ENCODE peak calls at places on chromosome 5, in ten cellular contexts. Z, Q, X, K, O, N, D, C, H and S are unnamed samples. For H3K9me3, the result is how much of the 10 kb centered on the place peaks cover.

GRCh38 chr5:32462618-32463017 is 18.1 kb upstream of the ZFR start:
- DNase-seq in Z (peak), Q (peak), X (peak), K (no peak), O (no peak), N (no peak), D (no peak), C (no peak), H (peak), S (no peak)

GRCh38 chr5:144469106-144469505 is 298.4 kb downstream of the KCTD16 start:
- DNase-seq in Z (no peak), Q (no peak), X (peak), K (no peak), O (no peak), N (no peak), D (no peak), C (no peak), H (no peak), S (no peak)

GRCh38 chr5:124401247-124402143 is 344.9 kb downstream of the ZNF608 start:
- DNase-seq in Z (no peak), Q (no peak), X (no peak), K (no peak), O (no peak), N (no peak), D (no peak), C (no peak), H (no peak), S (peak)

GRCh38 chr5:75037106-75037505 is 15.3 kb downstream of the GCNT4 start:
- DNase-seq in Z (no peak), Q (peak), X (peak), K (no peak), O (no peak), N (no peak), D (no peak), C (no peak), H (peak), S (no peak)

GRCh38 chr5:159178978-159179377 is 30.4 kb downstream of the RNF145 start:
- DNase-seq in Z (peak), Q (peak), X (peak), K (no peak), O (no peak), N (no peak), D (no peak), C (no peak), H (peak), S (no peak)

GRCh38 chr5:58490397-58491072 is 700 bp upstream of the GAPT start:
- DNase-seq in Z (no peak), Q (no peak), X (no peak), K (no peak), O (no peak), N (peak), D (no peak), C (no peak), H (no peak), S (no peak)

GRCh38 chr5:310516-310915 is 11.0 kb upstream of the AHRR start:
- DNase-seq in Z (no peak), Q (no peak), X (no peak), K (no peak), O (no peak), N (no peak), D (no peak), C (no peak), H (no peak), S (no peak)

GRCh38 chr5:17381926-17382325 is 116.1 kb upstream of the TAF11L2 start:
- DNase-seq in Z (no peak), Q (no peak), X (no peak), K (no peak), O (no peak), N (peak), D (no peak), C (peak), H (peak), S (no peak)

GRCh38 chr5:175162036-175162435 is 281.9 kb downstream of the DRD1 start:
- DNase-seq in Z (no peak), Q (no peak), X (peak), K (no peak), O (no peak), N (no peak), D (no peak), C (no peak), H (no peak), S (no peak)

GRCh38 chr5:129204525-129204924 is 110.0 kb downstream of the ISOC1 start:
- DNase-seq in Z (no peak), Q (no peak), X (peak), K (no peak), O (no peak), N (no peak), D (no peak), C (no peak), H (no peak), S (no peak)

GRCh38 chr5:157993201-157993600 is 134.3 kb upstream of the CLINT1 start:
- DNase-seq in Z (no peak), Q (no peak), X (no peak), K (no peak), O (no peak), N (no peak), D (no peak), C (no peak), H (no peak), S (no peak)

GRCh38 chr5:55535199-55535905 is 588 bp upstream of the PLPP1 start:
- DNase-seq in Z (no peak), Q (no peak), X (no peak), K (no peak), O (peak), N (no peak), D (no peak), C (no peak), H (no peak), S (no peak)

GRCh38 chr5:98796197-98796972 is 22.9 kb downstream of the RGMB start:
- DNase-seq in Z (peak), Q (peak), X (peak), K (peak), O (no peak), N (no peak), D (no peak), C (no peak), H (peak), S (no peak)

GRCh38 chr5:61071565-61071964 is 90.7 kb downstream of the SMIM15 start:
- DNase-seq in Z (no peak), Q (no peak), X (peak), K (no peak), O (no peak), N (no peak), D (no peak), C (no peak), H (no peak), S (no peak)

GRCh38 chr5:127909821-127910220 is 173.7 kb upstream of the SLC12A2 start:
- DNase-seq in Z (no peak), Q (no peak), X (no peak), K (no peak), O (no peak), N (no peak), D (no peak), C (no peak), H (no peak), S (no peak)

GRCh38 chr5:93874080-93874479 is 132.7 kb upstream of the POU5F2 start:
- DNase-seq in Z (peak), Q (no peak), X (peak), K (no peak), O (no peak), N (no peak), D (no peak), C (no peak), H (no peak), S (no peak)

GRCh38 chr5:2529371-2530100 is 221.9 kb downstream of the IRX2 start:
- DNase-seq in Z (no peak), Q (no peak), X (no peak), K (no peak), O (no peak), N (no peak), D (no peak), C (no peak), H (no peak), S (no peak)

GRCh38 chr5:40437452-40437861 is 242.3 kb upstream of the PTGER4 start:
- DNase-seq in Z (peak), Q (no peak), X (peak), K (no peak), O (no peak), N (no peak), D (no peak), C (no peak), H (peak), S (no peak)

DNA sequence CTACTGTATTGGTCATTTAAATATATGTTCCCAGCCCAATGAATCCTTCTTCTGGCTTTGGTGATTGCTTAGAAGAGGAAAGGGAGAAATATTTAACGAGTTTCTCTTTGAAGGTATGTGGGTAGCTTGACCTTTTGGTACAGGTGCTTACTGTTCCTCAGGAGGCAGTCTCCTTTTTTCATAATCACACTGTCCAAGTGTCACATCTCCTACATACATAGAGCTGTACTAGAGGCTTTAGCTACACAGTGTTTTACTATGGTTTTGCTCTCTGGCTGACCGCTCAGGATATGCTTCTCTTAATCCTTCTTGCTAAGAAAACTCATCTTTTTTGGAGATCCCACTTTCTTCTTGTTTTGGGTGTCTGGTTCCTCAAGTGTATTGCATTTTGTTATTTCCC is 6.9 kb downstream of the ERBIN start:
- DNase-seq in Z (no peak), Q (no peak), X (no peak), K (no peak), O (no peak), N (no peak), D (no peak), C (no peak), H (no peak), S (no peak)
- H3K9me3 ChIP-seq in Z (under half), Q (under half), X (under half), K (under half), O (under half), N (under half), D (under half), C (under half), H (under half), S (under half)

GRCh38 chr5:150901446-150901845 is 3.3 kb downstream of the ZNF300 start:
- DNase-seq in Z (no peak), Q (no peak), X (no peak), K (no peak), O (no peak), N (no peak), D (no peak), C (no peak), H (no peak), S (no peak)

DNA sequence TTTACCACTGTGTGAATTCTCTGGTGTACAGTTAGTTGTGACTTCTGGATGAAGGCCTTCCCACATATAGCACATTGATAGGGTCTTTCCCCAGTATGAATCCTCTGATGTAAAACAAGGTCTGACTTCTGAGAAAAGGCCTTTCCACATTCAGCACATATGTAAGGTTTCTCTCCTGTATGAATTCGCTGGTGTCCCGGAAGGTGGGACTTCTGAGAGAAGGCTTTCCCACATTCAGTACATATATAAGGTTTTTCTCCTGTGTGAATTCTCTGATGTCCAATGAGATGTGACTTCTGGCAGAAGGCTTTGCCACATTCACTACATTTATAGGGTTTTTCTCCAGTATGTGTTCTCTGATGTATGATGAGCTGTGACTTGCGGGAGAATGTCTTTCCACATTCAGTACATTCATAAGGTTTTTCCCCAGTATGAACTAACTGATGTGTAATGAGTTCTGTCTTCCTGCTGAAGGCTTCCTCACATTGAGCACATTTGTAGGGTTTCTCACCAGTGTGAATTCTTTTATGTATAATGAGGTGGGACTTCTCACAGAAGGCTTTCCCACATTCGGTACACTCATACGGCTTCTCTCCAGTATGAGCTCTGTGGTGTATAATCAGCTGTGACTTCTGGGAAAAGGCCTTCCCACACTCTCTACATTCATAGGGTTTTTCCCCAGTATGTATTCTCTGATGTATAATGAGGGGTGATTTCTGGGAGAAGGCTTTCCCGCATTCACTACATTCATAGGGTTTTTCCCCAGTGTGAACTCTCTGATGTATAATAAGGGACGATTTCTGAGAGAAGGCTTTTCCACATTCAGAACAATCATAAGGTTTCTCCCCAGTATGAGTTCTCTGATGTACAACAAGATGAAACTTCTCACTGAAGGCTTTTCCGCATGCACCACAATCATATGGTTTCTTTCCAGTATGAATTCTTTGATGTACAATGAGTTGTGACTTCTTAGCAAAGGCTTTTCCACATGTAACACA is 9.1 kb downstream of the ZNF300 start:
- DNase-seq in Z (no peak), Q (no peak), X (no peak), K (no peak), O (no peak), N (no peak), D (no peak), C (no peak), H (no peak), S (no peak)
- H3K9me3 ChIP-seq in Z (half or more), Q (half or more), X (under half), K (half or more), O (half or more), N (half or more), D (under half), C (under half), H (half or more), S (half or more)

DNA sequence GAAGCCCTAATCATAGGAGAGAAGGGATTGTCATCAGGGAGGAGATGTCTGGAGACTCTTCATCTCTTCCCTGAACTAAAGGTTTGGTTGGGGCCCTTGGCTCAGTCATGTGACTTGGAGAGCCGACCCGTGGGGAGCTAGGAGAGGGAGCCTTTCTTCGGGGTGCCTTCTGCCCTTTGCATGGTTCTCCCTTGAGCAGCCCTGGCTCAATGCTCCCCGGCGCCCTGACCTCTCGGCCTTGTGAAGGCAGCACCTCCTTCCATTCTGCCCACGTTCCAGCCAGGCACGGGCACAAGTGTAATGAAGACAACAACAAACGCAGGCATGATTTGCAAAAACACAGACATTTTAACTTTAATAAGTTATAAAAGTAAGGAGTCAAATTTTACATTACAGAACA is 50.4 kb downstream of the ZNF354C start:
- DNase-seq in Z (no peak), Q (no peak), X (no peak), K (no peak), O (peak), N (peak), D (no peak), C (no peak), H (no peak), S (peak)
- H3K9me3 ChIP-seq in Z (under half), Q (under half), X (under half), K (under half), O (under half), N (half or more), D (under half), C (under half), H (under half), S (half or more)

DNA sequence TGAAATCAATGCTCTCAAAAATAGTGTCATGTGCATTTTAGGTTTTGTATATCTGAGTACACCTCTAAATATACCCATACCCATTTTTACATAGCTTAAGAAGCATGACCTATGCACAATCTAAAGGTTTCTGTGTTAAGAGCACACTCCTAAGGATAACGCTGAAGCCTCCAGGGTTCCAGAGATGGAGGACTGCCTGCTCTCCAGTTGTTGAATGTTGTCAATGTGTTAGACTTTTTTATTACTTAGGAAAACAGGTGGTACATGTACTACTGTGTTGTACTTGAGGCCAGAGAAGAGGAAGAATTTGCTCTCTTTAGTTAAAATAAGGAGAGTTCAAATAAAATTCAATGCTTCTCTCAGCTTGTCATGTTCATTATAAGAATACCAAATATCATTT is 141.2 kb downstream of the EMB start:
- DNase-seq in Z (no peak), Q (no peak), X (no peak), K (no peak), O (no peak), N (no peak), D (no peak), C (no peak), H (no peak), S (no peak)
- H3K9me3 ChIP-seq in Z (under half), Q (under half), X (under half), K (under half), O (under half), N (under half), D (under half), C (under half), H (under half), S (under half)

DNA sequence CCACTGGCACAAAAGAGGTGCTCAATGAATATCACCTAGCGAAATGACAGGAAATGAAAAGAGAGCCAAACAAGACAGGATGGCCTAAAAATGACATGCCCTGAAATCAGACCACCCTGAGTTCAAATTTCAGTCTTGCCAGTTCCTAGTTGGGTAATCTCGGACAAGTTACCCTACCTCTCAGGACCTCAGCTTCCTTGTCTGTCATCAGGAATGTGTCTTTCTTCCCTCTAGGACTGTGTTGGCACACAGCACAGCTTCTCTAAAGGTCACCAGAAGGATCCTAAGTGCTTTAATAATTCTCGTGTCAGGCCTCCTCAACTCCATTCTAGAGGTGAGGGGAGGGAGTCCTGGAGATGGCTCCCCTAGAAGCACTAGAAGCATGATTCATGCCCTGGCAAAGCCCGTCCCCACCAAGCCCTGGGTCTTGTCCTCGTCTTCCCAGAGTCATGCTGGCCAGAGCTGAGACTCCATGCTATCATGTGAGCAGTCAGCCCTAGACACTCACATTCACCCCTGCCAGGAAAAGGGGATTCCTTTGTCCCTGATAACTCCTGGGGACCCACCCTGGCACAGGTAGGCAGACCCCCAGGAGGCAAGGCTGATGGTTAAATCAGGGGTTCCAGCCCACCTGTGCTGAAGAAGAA is 128.8 kb upstream of the HAND1 start:
- DNase-seq in Z (no peak), Q (no peak), X (no peak), K (no peak), O (no peak), N (no peak), D (no peak), C (no peak), H (no peak), S (no peak)
- H3K9me3 ChIP-seq in Z (under half), Q (under half), X (under half), K (under half), O (under half), N (under half), D (under half), C (under half), H (under half), S (under half)

DNA sequence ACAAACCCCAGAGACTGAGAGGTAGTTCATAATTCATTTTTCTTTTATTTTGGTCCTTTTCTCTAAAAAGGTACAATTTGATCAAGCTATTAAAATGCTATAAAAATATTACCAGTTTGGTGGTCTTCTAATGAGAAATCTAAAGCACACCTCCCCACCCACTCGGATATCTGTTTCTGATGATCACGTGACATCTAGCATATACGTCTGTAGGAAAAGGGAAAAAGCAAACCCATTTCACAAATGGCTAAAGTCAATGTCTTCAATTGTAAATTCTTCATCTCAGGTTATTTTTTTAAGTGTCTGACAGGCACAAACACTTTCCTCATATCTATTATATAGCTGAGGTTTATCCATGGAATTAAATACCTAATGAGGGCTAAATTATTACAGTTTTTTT is 18.9 kb downstream of the ZNF354A start:
- DNase-seq in Z (no peak), Q (no peak), X (no peak), K (no peak), O (no peak), N (no peak), D (no peak), C (no peak), H (no peak), S (no peak)
- H3K9me3 ChIP-seq in Z (half or more), Q (half or more), X (under half), K (under half), O (half or more), N (half or more), D (under half), C (under half), H (half or more), S (half or more)